ENCODE peak calls at places on chromosomes 6 and 20, in ten cellular contexts. V is tibial artery; P is CD4-positive, alpha-beta T cell; S is CD8-positive, alpha-beta T cell; B is cardiac muscle cell; D is cardiac fibroblast; J is BJ; A is endothelial cell; U is astrocyte of the cerebellum; Q is GM10248. W is an unnamed sample.

GRCh38 chr20:3243718-3244358 is 4.8 kb upstream of the SLC4A11 start:
- DNase-seq in V (no peak), P (no peak), S (no peak), B (no peak), D (no peak), J (no peak), A (no peak), U (no peak), Q (no peak), W (no peak)

GRCh38 chr6:37059344-37060194 is 54.1 kb downstream of the FGD2 start:
- DNase-seq in V (peak), P (no peak), S (no peak), B (peak), D (peak), J (peak), A (peak), U (peak), Q (no peak), W (peak)

GRCh38 chr6:100614386-100614785 is 149.7 kb upstream of the SIM1 start:
- DNase-seq in V (no peak), P (no peak), S (no peak), B (no peak), D (no peak), J (no peak), A (no peak), U (no peak), Q (no peak), W (peak)

GRCh38 chr20:58870293-58871014 is 17.9 kb downstream of the GNAS start:
- DNase-seq in V (peak), P (peak), S (peak), B (peak), D (peak), J (no peak), A (peak), U (peak), Q (peak), W (no peak)

GRCh38 chr6:900716-901605 is 208.0 kb upstream of the EXOC2 start:
- DNase-seq in V (no peak), P (no peak), S (no peak), B (no peak), D (no peak), J (no peak), A (no peak), U (no peak), Q (no peak), W (no peak)

GRCh38 chr6:113065606-113066005 is 718.5 kb downstream of the RFPL4B start:
- DNase-seq in V (no peak), P (no peak), S (no peak), B (peak), D (peak), J (peak), A (no peak), U (peak), Q (no peak), W (peak)

GRCh38 chr20:53660947-53661381 is 67.3 kb upstream of the ZNF217 start:
- DNase-seq in V (no peak), P (no peak), S (no peak), B (no peak), D (peak), J (no peak), A (no peak), U (no peak), Q (peak), W (no peak)

GRCh38 chr20:32203556-32204484 is 3.7 kb downstream of the PLAGL2 start:
- DNase-seq in V (no peak), P (no peak), S (no peak), B (no peak), D (no peak), J (no peak), A (no peak), U (no peak), Q (peak), W (no peak)

GRCh38 chr6:69926745-69927144 is 60.4 kb downstream of the COL19A1 start:
- DNase-seq in V (no peak), P (no peak), S (no peak), B (no peak), D (no peak), J (no peak), A (no peak), U (no peak), Q (no peak), W (no peak)

GRCh38 chr20:15547109-15547508 is 1026.1 kb downstream of the KIF16B start:
- DNase-seq in V (no peak), P (no peak), S (no peak), B (no peak), D (no peak), J (no peak), A (no peak), U (no peak), Q (no peak), W (no peak)

GRCh38 chr20:11901127-11901526 is 16.6 kb upstream of the BTBD3 start:
- DNase-seq in V (no peak), P (no peak), S (no peak), B (no peak), D (peak), J (peak), A (no peak), U (peak), Q (no peak), W (no peak)

GRCh38 chr6:19492631-19493030 is 344.5 kb upstream of the ID4 start:
- DNase-seq in V (no peak), P (no peak), S (no peak), B (no peak), D (no peak), J (no peak), A (no peak), U (no peak), Q (no peak), W (peak)

GRCh38 chr6:122322824-122323223 is 76.6 kb upstream of the HSF2 start:
- DNase-seq in V (no peak), P (no peak), S (no peak), B (no peak), D (peak), J (no peak), A (no peak), U (peak), Q (no peak), W (no peak)

GRCh38 chr6:96631248-96631647 is 68.3 kb downstream of the FHL5 start:
- DNase-seq in V (no peak), P (no peak), S (no peak), B (no peak), D (no peak), J (no peak), A (no peak), U (no peak), Q (no peak), W (no peak)

GRCh38 chr20:39812116-39812515 is 850.0 kb downstream of the DHX35 start:
- DNase-seq in V (no peak), P (no peak), S (no peak), B (no peak), D (no peak), J (no peak), A (no peak), U (no peak), Q (no peak), W (no peak)

GRCh38 chr20:58584051-58584824 is 66.8 kb upstream of the STX16 start:
- DNase-seq in V (peak), P (no peak), S (no peak), B (no peak), D (no peak), J (no peak), A (no peak), U (no peak), Q (no peak), W (no peak)

GRCh38 chr6:66134021-66134420 is 427.0 kb upstream of the EYS start:
- DNase-seq in V (no peak), P (no peak), S (no peak), B (no peak), D (no peak), J (no peak), A (no peak), U (no peak), Q (no peak), W (no peak)

GRCh38 chr6:170229851-170230519 is 60.9 kb downstream of the DLL1 start:
- DNase-seq in V (no peak), P (no peak), S (no peak), B (peak), D (no peak), J (no peak), A (no peak), U (no peak), Q (no peak), W (no peak)

GRCh38 chr20:59806578-59806975 is 126.9 kb downstream of the SYCP2 start:
- DNase-seq in V (no peak), P (no peak), S (no peak), B (no peak), D (no peak), J (no peak), A (no peak), U (no peak), Q (no peak), W (no peak)

GRCh38 chr6:107083047-107083768 is 32.1 kb downstream of the BEND3 start:
- DNase-seq in V (peak), P (no peak), S (no peak), B (no peak), D (no peak), J (no peak), A (no peak), U (no peak), Q (no peak), W (no peak)

GRCh38 chr6:17012421-17013225 is 89.2 kb upstream of the STMND1 start:
- DNase-seq in V (peak), P (no peak), S (no peak), B (peak), D (peak), J (peak), A (peak), U (no peak), Q (no peak), W (no peak)

GRCh38 chr6:158514991-158515390 is 44.9 kb upstream of the TMEM181 start:
- DNase-seq in V (no peak), P (no peak), S (no peak), B (no peak), D (no peak), J (no peak), A (no peak), U (no peak), Q (no peak), W (no peak)

GRCh38 chr6:42928748-42929087 is 562 bp upstream of the CNPY3 start:
- DNase-seq in V (no peak), P (no peak), S (no peak), B (no peak), D (no peak), J (no peak), A (no peak), U (no peak), Q (no peak), W (no peak)

GRCh38 chr6:35725081-35725708 is 11.6 kb upstream of the ARMC12 start:
- DNase-seq in V (no peak), P (no peak), S (no peak), B (no peak), D (no peak), J (no peak), A (no peak), U (no peak), Q (no peak), W (no peak)

GRCh38 chr20:38726849-38727601 is 2.7 kb downstream of the SLC32A1 start:
- DNase-seq in V (no peak), P (peak), S (peak), B (peak), D (no peak), J (no peak), A (peak), U (no peak), Q (peak), W (no peak)

GRCh38 chr20:62208061-62208804 is 11.8 kb downstream of the HRH3 start:
- DNase-seq in V (no peak), P (no peak), S (no peak), B (no peak), D (no peak), J (no peak), A (no peak), U (no peak), Q (no peak), W (no peak)

GRCh38 chr6:88143768-88144167 is 22.4 kb downstream of the CNR1 start:
- DNase-seq in V (no peak), P (no peak), S (no peak), B (no peak), D (no peak), J (no peak), A (no peak), U (no peak), Q (no peak), W (no peak)

GRCh38 chr6:46925563-46926253 is 4.0 kb upstream of the ADGRF5 start:
- DNase-seq in V (peak), P (no peak), S (no peak), B (no peak), D (peak), J (peak), A (no peak), U (peak), Q (no peak), W (peak)

GRCh38 chr6:44582930-44583329 is 195.4 kb downstream of the CDC5L start:
- DNase-seq in V (no peak), P (no peak), S (no peak), B (no peak), D (no peak), J (no peak), A (no peak), U (no peak), Q (no peak), W (no peak)

GRCh38 chr6:163149535-163149848 is 265.0 kb upstream of the QKI start:
- DNase-seq in V (no peak), P (no peak), S (no peak), B (no peak), D (no peak), J (no peak), A (no peak), U (no peak), Q (no peak), W (no peak)

GRCh38 chr20:40983898-40984297 is 44.7 kb upstream of the TOP1 start:
- DNase-seq in V (no peak), P (no peak), S (no peak), B (no peak), D (no peak), J (no peak), A (no peak), U (no peak), Q (no peak), W (no peak)

GRCh38 chr20:31517373-31517772 is 3.1 kb downstream of the HM13 start:
- DNase-seq in V (peak), P (no peak), S (no peak), B (no peak), D (peak), J (no peak), A (peak), U (peak), Q (no peak), W (peak)

GRCh38 chr6:118963003-118963402 is 28.0 kb upstream of the MCM9 start:
- DNase-seq in V (no peak), P (no peak), S (no peak), B (no peak), D (peak), J (no peak), A (no peak), U (no peak), Q (no peak), W (no peak)

GRCh38 chr20:36821964-36822437 is 48.4 kb upstream of the DSN1 start:
- DNase-seq in V (no peak), P (no peak), S (no peak), B (no peak), D (no peak), J (peak), A (no peak), U (no peak), Q (no peak), W (no peak)

GRCh38 chr20:32189691-32190607 is 17.6 kb downstream of the PLAGL2 start:
- DNase-seq in V (peak), P (peak), S (peak), B (peak), D (peak), J (no peak), A (peak), U (no peak), Q (peak), W (no peak)

GRCh38 chr6:168988801-168989200 is 264.8 kb downstream of the THBS2 start:
- DNase-seq in V (no peak), P (no peak), S (no peak), B (no peak), D (peak), J (no peak), A (no peak), U (no peak), Q (no peak), W (no peak)

GRCh38 chr6:80744213-80744612 is 637.7 kb downstream of the BCKDHB start:
- DNase-seq in V (no peak), P (no peak), S (no peak), B (no peak), D (no peak), J (no peak), A (no peak), U (no peak), Q (no peak), W (no peak)

DNA sequence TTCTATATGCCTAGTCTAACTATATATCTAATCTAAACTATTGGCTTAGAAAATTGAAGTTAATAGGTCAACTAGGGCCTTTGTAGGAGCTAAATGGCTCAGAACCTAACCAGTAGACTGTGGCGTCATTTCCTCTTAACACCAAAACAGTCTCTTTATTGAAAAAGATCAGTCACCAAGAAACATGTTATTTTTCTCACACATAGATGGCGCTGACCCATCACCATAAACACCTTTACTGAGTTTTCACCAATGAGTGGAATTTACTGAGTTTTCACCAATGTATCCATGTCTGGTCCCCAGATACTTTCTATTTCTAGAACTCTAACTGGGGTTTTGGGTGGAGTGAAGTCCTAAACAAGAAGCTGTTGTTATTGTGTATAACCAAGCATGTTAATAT is 636.0 kb downstream of the BCKDHB start:
- DNase-seq in V (no peak), P (no peak), S (no peak), B (peak), D (peak), J (no peak), A (peak), U (peak), Q (no peak), W (peak)
- TF ChIP-seq CTCF in V (peak), P (no peak), S (no peak), B (peak), D (peak), J (peak), A (peak), U (peak), Q (peak), W (peak)

GRCh38 chr6:39362487-39362865 is 40.0 kb upstream of the KCNK16 start:
- DNase-seq in V (no peak), P (no peak), S (no peak), B (no peak), D (no peak), J (no peak), A (no peak), U (no peak), Q (no peak), W (no peak)
- TF ChIP-seq CTCF in V (no peak), P (no peak), S (no peak), B (no peak), D (peak), J (peak), A (peak), U (no peak), Q (no peak), W (peak)

DNA sequence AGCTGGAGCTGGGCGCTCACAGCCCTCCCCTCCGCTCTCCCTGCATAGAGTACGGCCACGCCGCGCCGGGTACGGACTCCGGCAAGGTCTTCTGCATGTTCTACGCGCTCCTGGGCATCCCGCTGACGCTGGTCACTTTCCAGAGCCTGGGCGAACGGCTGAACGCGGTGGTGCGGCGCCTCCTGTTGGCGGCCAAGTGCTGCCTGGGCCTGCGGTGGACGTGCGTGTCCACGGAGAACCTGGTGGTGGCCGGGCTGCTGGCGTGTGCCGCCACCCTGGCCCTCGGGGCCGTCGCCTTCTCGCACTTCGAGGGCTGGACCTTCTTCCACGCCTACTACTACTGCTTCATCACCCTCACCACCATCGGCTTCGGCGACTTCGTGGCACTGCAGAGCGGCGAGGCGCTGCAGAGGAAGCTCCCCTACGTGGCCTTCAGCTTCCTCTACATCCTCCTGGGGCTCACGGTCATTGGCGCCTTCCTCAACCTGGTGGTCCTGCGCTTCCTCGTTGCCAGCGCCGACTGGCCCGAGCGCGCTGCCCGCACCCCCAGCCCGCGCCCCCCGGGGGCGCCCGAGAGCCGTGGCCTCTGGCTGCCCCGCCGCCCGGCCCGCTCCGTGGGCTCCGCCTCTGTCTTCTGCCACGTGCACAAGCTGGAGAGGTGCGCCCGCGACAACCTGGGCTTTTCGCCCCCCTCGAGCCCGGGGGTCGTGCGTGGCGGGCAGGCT is 4.6 kb downstream of the KCNK15 start:
- DNase-seq in V (peak), P (no peak), S (no peak), B (no peak), D (no peak), J (no peak), A (no peak), U (no peak), Q (no peak), W (no peak)
- TF ChIP-seq CTCF in V (peak), P (no peak), S (no peak), B (peak), D (peak), J (peak), A (no peak), U (no peak), Q (no peak), W (peak)

DNA sequence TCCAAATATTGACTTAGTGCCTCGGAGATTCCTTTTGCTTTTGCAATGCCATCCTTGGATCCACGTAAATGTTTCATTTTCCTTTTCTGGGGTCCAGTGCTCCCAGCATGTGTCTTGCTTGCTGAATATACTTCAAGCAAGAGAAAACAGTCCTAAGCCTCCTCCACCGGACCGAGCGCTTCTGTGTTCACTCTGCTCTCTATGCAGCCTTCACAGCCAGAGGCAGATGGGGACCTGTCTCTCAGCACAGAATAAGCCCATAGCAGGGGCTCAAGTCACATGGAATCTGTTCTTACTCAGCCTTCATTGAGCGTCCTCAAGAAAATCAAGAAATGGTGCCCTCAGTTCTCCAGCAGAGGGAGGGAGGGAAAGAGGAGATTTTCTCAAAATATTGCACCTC is 71.4 kb downstream of the ISM1 start:
- DNase-seq in V (no peak), P (no peak), S (no peak), B (no peak), D (no peak), J (no peak), A (no peak), U (no peak), Q (no peak), W (no peak)
- TF ChIP-seq CTCF in V (no peak), P (no peak), S (no peak), B (no peak), D (no peak), J (no peak), A (no peak), U (no peak), Q (no peak), W (no peak)

GRCh38 chr6:151546941-151547659 is 53.3 kb downstream of the CCDC170 start:
- DNase-seq in V (no peak), P (no peak), S (no peak), B (no peak), D (no peak), J (no peak), A (no peak), U (no peak), Q (no peak), W (no peak)
- TF ChIP-seq CTCF in V (no peak), P (no peak), S (no peak), B (no peak), D (no peak), J (no peak), A (no peak), U (no peak), Q (peak), W (peak)

GRCh38 chr20:35618032-35618371 is 2.4 kb downstream of the SPAG4 start:
- DNase-seq in V (no peak), P (no peak), S (no peak), B (no peak), D (no peak), J (no peak), A (no peak), U (no peak), Q (no peak), W (no peak)
- TF ChIP-seq CTCF in V (no peak), P (no peak), S (no peak), B (no peak), D (no peak), J (no peak), A (no peak), U (no peak), Q (no peak), W (no peak)

GRCh38 chr6:98764378-98764911 is 69.9 kb upstream of the POU3F2 start:
- DNase-seq in V (no peak), P (no peak), S (no peak), B (no peak), D (no peak), J (no peak), A (no peak), U (peak), Q (no peak), W (no peak)

GRCh38 chr6:98775205-98775604 is 59.2 kb upstream of the POU3F2 start:
- DNase-seq in V (no peak), P (no peak), S (no peak), B (peak), D (no peak), J (no peak), A (no peak), U (no peak), Q (no peak), W (no peak)

GRCh38 chr6:98769546-98769945 is 64.8 kb upstream of the POU3F2 start:
- DNase-seq in V (no peak), P (no peak), S (no peak), B (peak), D (peak), J (no peak), A (peak), U (peak), Q (no peak), W (no peak)
- TF ChIP-seq CTCF in V (no peak), P (no peak), S (no peak), B (no peak), D (peak), J (no peak), A (no peak), U (peak), Q (peak), W (peak)